ENCODE peak calls at places on chromosomes 4 and X, in ten cellular contexts. K is DMS153; V is progenitor cell of endocrine pancreas; Y is activated CD8-positive, alpha-beta T cell treated with anti-CD3 and anti-CD28 coated beads, Interleukin-2, amount 10 ng/mL, durations not matched to agents 7 days and 5 days; E is Calu3; F is D341Med; L is NB4; G is hypothalamus; O is HCT116; U is astrocyte of the hippocampus. D is an unnamed sample.

GRCh38 chr4:86117781-86118302 is 242.0 kb downstream of the MAPK10 start:
- DNase-seq in Y (no peak), F (no peak), G (no peak), K (no peak), L (no peak), U (peak), V (no peak), E (no peak), O (no peak), D (no peak)

GRCh38 chr4:6907658-6908191 is 1.9 kb upstream of the TBC1D14 start:
- DNase-seq in L (no peak), G (peak), V (no peak), Y (no peak), E (peak), U (peak), O (peak), F (peak), K (no peak), D (peak)

GRCh38 chr4:150037251-150037856 is 40.9 kb upstream of the DCLK2 start:
- DNase-seq in U (no peak), V (no peak), G (no peak), E (no peak), L (no peak), O (no peak), K (no peak), Y (no peak), F (no peak), D (no peak)

GRCh38 chr4:36351082-36351666 is 69.8 kb downstream of the DTHD1 start:
- DNase-seq in O (peak), F (peak), U (peak), L (peak), K (peak), E (peak), Y (peak), V (peak), G (peak), D (peak)

GRCh38 chr4:3413217-3413671 is 28.5 kb upstream of the HGFAC start:
- DNase-seq in Y (no peak), G (no peak), F (no peak), E (no peak), K (no peak), L (no peak), O (no peak), V (no peak), U (no peak), D (no peak)

GRCh38 chr4:70913947-70914445 is 11.8 kb downstream of the MOB1B start:
- DNase-seq in G (no peak), F (no peak), V (no peak), U (no peak), E (no peak), Y (no peak), K (no peak), O (no peak), L (no peak), D (no peak)

GRCh38 chr4:58225460-58225859 is 1115.3 kb upstream of the IGFBP7 start:
- DNase-seq in L (no peak), E (no peak), V (no peak), O (no peak), K (no peak), G (no peak), Y (no peak), U (no peak), F (no peak), D (no peak)

GRCh38 chrX:79156818-79157217 is 12.3 kb downstream of the GPR174 start:
- DNase-seq in F (no peak), K (no peak), G (no peak), L (no peak), E (no peak), U (no peak), O (no peak), Y (no peak), V (no peak), D (no peak)

GRCh38 chr4:95929448-95930064 is 89.7 kb downstream of the PDHA2 start:
- DNase-seq in G (no peak), Y (no peak), L (peak), O (peak), K (no peak), E (no peak), V (no peak), F (no peak), U (peak), D (no peak)

GRCh38 chr4:99504804-99505502 is 5.9 kb upstream of the C4orf17 start:
- DNase-seq in O (no peak), G (no peak), L (peak), V (no peak), K (no peak), Y (no peak), U (no peak), F (no peak), E (no peak), D (no peak)

GRCh38 chrX:97854071-97854470 is 970.4 kb downstream of the RPA4 start:
- DNase-seq in O (no peak), V (no peak), L (no peak), G (no peak), F (no peak), E (no peak), Y (no peak), U (peak), K (no peak), D (no peak)

GRCh38 chr4:154559931-154560801 is 2.6 kb upstream of the FGB start:
- DNase-seq in G (no peak), O (no peak), K (no peak), V (no peak), F (no peak), E (no peak), Y (no peak), U (no peak), L (no peak), D (no peak)

GRCh38 chr4:48949086-48949485 is 37.0 kb upstream of the CWH43 start:
- DNase-seq in Y (no peak), U (no peak), K (no peak), L (no peak), F (no peak), O (no peak), G (no peak), V (no peak), E (no peak), D (no peak)

GRCh38 chr4:121380448-121381147 is at the start of gene QRFPR:
- DNase-seq in F (peak), O (no peak), E (peak), Y (no peak), V (peak), G (peak), K (no peak), U (peak), L (no peak), D (peak)

GRCh38 chrX:119189586-119189985 is 46.5 kb upstream of the PGRMC1 start:
- DNase-seq in V (no peak), K (no peak), O (no peak), L (no peak), G (no peak), F (no peak), Y (no peak), U (no peak), E (no peak), D (no peak)

GRCh38 chr4:180059216-180059881 is 2183.9 kb upstream of the TENM3 start:
- DNase-seq in L (peak), E (no peak), U (no peak), G (peak), V (peak), F (peak), K (peak), O (no peak), Y (no peak), D (peak)

GRCh38 chr4:114386637-114387233 is 211.9 kb upstream of the UGT8 start:
- DNase-seq in Y (no peak), G (no peak), U (peak), F (peak), E (peak), L (peak), K (no peak), V (no peak), O (peak), D (peak)

GRCh38 chrX:23699636-23700194 is 32.4 kb downstream of the PRDX4 start:
- DNase-seq in F (no peak), K (no peak), L (peak), V (no peak), U (peak), G (no peak), E (no peak), O (no peak), Y (peak), D (no peak)